ENCODE peak calls at places on chromosome 6, in seven cellular contexts. I is endothelial cell, Y is AG04450, M is fibroblast of lung, U is neural crest cell, F is GM12865, P is hepatocyte. L is an unnamed sample.

GRCh38 chr6:46274502-46274901 is 103.7 kb upstream of the ENPP5 start:
- DNase-seq in I (no peak), Y (no peak), M (no peak), U (no peak), F (no peak), P (no peak), L (no peak)

GRCh38 chr6:122609881-122610689 is at the start of gene PKIB:
- DNase-seq in I (peak), Y (no peak), M (peak), U (peak), F (peak), P (peak), L (no peak)

GRCh38 chr6:35730745-35731413 is 6.0 kb upstream of the ARMC12 start:
- DNase-seq in I (no peak), Y (no peak), M (no peak), U (no peak), F (no peak), P (no peak), L (no peak)

GRCh38 chr6:81605526-81605925 is 147.0 kb downstream of the TENT5A start:
- DNase-seq in I (no peak), Y (no peak), M (no peak), U (no peak), F (no peak), P (no peak), L (no peak)

GRCh38 chr6:37243816-37244370 is 13.7 kb upstream of the TBC1D22B start:
- DNase-seq in I (no peak), Y (no peak), M (no peak), U (no peak), F (no peak), P (no peak), L (no peak)

GRCh38 chr6:122715725-122716124 is 63.8 kb upstream of the FABP7 start:
- DNase-seq in I (no peak), Y (no peak), M (peak), U (no peak), F (no peak), P (no peak), L (no peak)

GRCh38 chr6:144710207-144710606 is 425.1 kb downstream of the UTRN start:
- DNase-seq in I (no peak), Y (peak), M (peak), U (no peak), F (no peak), P (no peak), L (no peak)

GRCh38 chr6:24836116-24836515 is 37.4 kb upstream of the ARMH2 start:
- DNase-seq in I (no peak), Y (no peak), M (no peak), U (no peak), F (no peak), P (no peak), L (no peak)

GRCh38 chr6:103516336-103516735 is 1343.4 kb downstream of the HACE1 start:
- DNase-seq in I (no peak), Y (no peak), M (no peak), U (no peak), F (no peak), P (no peak), L (no peak)

GRCh38 chr6:52503853-52504777 is 72.7 kb downstream of the TRAM2 start:
- DNase-seq in I (no peak), Y (no peak), M (peak), U (no peak), F (no peak), P (peak), L (peak)

GRCh38 chr6:108113557-108114519 is 39.3 kb upstream of the OSTM1 start:
- DNase-seq in I (peak), Y (peak), M (peak), U (peak), F (peak), P (peak), L (peak)

GRCh38 chr6:149317656-149318571 is at the start of gene TAB2:
- DNase-seq in I (peak), Y (no peak), M (no peak), U (peak), F (peak), P (peak), L (peak)

GRCh38 chr6:69487688-69488087 is 309.1 kb downstream of the LMBRD1 start:
- DNase-seq in I (no peak), Y (no peak), M (peak), U (no peak), F (peak), P (no peak), L (peak)

GRCh38 chr6:139369068-139369467 is 5.4 kb downstream of the CITED2 start:
- DNase-seq in I (no peak), Y (no peak), M (no peak), U (no peak), F (no peak), P (no peak), L (no peak)

DNA sequence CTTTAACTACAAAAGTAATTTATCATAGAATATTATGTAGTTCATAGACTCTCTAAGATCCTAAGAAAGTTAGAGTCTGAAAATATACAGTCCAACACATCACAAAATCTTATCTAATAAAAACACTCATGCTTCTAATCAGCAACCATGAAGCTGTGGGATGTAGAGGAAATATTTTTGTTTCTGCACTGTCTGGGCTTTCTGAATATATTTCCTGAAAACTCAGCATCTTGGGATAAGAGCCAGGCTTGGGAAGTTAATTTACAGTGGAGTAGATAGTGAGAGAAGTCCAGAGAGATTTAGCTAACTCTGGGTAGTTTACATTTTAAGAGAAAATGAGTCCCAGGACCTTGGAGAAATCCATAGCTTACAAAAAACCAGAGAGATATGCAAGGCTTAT is 150.4 kb upstream of the BMP5 start:
- DNase-seq in I (no peak), Y (no peak), M (no peak), U (no peak), F (no peak), P (no peak), L (no peak)
- TF ChIP-seq CTCF in I (no peak), Y (no peak), M (no peak), U (no peak), F (no peak), P (no peak), L (no peak)

GRCh38 chr6:18528084-18528743 is 141.1 kb downstream of the RNF144B start:
- DNase-seq in I (no peak), Y (no peak), M (peak), U (no peak), F (no peak), P (peak), L (no peak)
- TF ChIP-seq CTCF in I (peak), Y (peak), M (no peak), U (peak), F (no peak), P (peak), L (no peak)

DNA sequence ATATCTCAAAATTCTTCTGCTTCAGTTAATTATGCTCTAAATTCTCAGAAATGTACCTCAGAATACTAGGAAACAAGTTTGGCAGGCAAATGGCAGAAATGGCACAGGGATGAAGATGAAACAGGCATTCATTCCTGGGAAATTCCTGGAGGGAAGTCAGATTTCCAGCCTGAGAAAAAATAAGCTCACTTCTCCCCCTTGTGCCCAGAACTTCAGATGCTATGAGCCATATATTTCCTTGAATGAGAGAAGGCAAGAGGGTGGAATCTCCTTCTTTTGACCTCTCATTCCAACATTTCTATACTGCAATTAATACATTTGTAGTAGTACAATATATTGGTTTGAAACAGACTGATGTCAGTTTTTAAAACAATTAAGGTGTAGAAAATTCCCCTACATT is 22.8 kb downstream of the RGS17 start:
- DNase-seq in I (no peak), Y (no peak), M (peak), U (no peak), F (no peak), P (no peak), L (no peak)
- TF ChIP-seq CTCF in I (no peak), Y (peak), M (peak), U (peak), F (no peak), P (peak), L (no peak)

GRCh38 chr6:4614637-4615036 is 161.6 kb upstream of the CDYL start:
- DNase-seq in I (no peak), Y (no peak), M (no peak), U (no peak), F (no peak), P (no peak), L (no peak)

GRCh38 chr6:4616311-4616710 is 159.9 kb upstream of the CDYL start:
- DNase-seq in I (no peak), Y (no peak), M (no peak), U (no peak), F (no peak), P (no peak), L (no peak)

GRCh38 chr6:4613795-4614194 is 162.4 kb upstream of the CDYL start:
- DNase-seq in I (no peak), Y (no peak), M (no peak), U (no peak), F (no peak), P (no peak), L (no peak)

GRCh38 chr6:4615231-4615630 is 161.0 kb upstream of the CDYL start:
- DNase-seq in I (no peak), Y (no peak), M (no peak), U (no peak), F (no peak), P (no peak), L (no peak)

GRCh38 chr6:4615891-4616290 is 160.3 kb upstream of the CDYL start:
- DNase-seq in I (no peak), Y (no peak), M (peak), U (no peak), F (no peak), P (no peak), L (no peak)
- TF ChIP-seq CTCF in I (no peak), Y (no peak), M (no peak), U (no peak), F (no peak), P (no peak), L (no peak)

GRCh38 chr6:87241304-87241703 is 81.1 kb upstream of the SMIM8 start:
- DNase-seq in I (no peak), Y (no peak), M (no peak), U (no peak), F (no peak), P (no peak), L (no peak)

DNA sequence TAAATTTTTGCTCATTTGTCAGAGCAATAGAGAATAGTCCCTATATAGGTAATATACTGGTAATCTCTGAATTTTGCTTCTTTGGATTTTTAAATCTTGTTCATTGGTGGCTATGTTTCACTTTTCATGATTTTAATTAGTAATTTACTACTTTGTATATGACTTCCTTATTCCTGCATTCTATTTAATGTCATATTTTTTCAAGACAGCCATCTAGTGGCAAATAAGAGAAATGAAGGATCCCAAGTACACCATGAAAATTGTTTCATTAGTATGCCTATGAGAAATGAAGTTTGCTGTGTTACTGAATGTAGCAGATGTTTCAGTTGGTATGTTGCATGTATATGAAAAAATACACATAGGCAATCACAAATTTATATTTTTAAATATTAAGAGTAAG is 82.4 kb downstream of the ZNF292 start:
- DNase-seq in I (no peak), Y (no peak), M (peak), U (no peak), F (peak), P (no peak), L (peak)
- TF ChIP-seq CTCF in I (peak), Y (peak), M (peak), U (peak), F (no peak), P (peak), L (peak)

GRCh38 chr6:136890194-136890558 is 31.9 kb upstream of the SLC35D3 start:
- DNase-seq in I (no peak), Y (no peak), M (no peak), U (no peak), F (no peak), P (no peak), L (no peak)
- TF ChIP-seq CTCF in I (no peak), Y (no peak), M (no peak), U (no peak), F (no peak), P (no peak), L (no peak)

GRCh38 chr6:41193171-41193734 is 7.7 kb downstream of the TREML2 start:
- DNase-seq in I (no peak), Y (no peak), M (no peak), U (no peak), F (no peak), P (no peak), L (no peak)

GRCh38 chr6:41191569-41191968 is 9.4 kb downstream of the TREML2 start:
- DNase-seq in I (peak), Y (no peak), M (no peak), U (peak), F (peak), P (peak), L (peak)

GRCh38 chr6:41189968-41190367 is 11.0 kb downstream of the TREML2 start:
- DNase-seq in I (no peak), Y (no peak), M (no peak), U (no peak), F (no peak), P (no peak), L (no peak)

GRCh38 chr6:41187924-41188886 is 12.7 kb downstream of the TREML2 start:
- DNase-seq in I (no peak), Y (no peak), M (no peak), U (no peak), F (no peak), P (no peak), L (no peak)

DNA sequence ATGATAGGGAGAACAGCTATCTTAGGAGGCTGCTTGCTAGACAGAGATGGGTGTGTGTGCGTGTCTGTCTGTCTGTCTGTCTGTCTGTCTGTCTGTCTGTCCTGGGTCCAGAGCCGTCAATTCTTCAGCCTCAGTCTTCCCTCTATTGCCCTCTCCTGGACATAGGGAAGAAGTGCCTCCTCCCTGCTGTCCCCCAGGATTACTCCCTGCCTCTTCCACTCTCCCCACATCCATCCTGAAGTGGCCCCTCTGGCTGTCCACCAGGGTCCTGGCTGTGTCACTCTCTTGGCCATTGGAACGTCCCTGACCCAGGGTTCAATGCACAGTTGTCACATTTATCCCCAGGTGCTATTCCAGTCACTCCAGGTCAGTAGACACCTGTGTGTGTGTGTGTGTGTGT is 10.2 kb downstream of the TREML2 start:
- DNase-seq in I (no peak), Y (no peak), M (no peak), U (no peak), F (no peak), P (no peak), L (no peak)
- TF ChIP-seq CTCF in I (no peak), Y (no peak), M (no peak), U (no peak), F (no peak), P (no peak), L (no peak)